ENCODE peak calls at places on chromosomes 13 and 19, in four cellular contexts. One of them, this sample, is unnamed.

GRCh38 chr19:18776288-18776594 is 14.9 kb downstream of the COMP start:
- DNase-seq in left lung: no peak
- DNase-seq in lower lobe of right lung: no peak
- DNase-seq in MM.1S: no peak
- DNase-seq in this sample: no peak

GRCh38 chr13:89609318-89609717 is 1738.2 kb upstream of the MIR17HG start:
- DNase-seq in left lung: no peak
- DNase-seq in lower lobe of right lung: no peak
- DNase-seq in MM.1S: no peak
- DNase-seq in this sample: no peak

GRCh38 chr19:38143847-38144246 is 80.2 kb downstream of the DPF1 start:
- DNase-seq in MM.1S: no peak
- DNase-seq in left lung: no peak
- DNase-seq in lower lobe of right lung: no peak
- DNase-seq in this sample: no peak

GRCh38 chr13:38819053-38819452 is 132.2 kb downstream of the FREM2 start:
- DNase-seq in MM.1S: peak
- DNase-seq in lower lobe of right lung: no peak
- DNase-seq in left lung: no peak
- DNase-seq in this sample: no peak

GRCh38 chr19:41316306-41316920 is 6.4 kb downstream of the CCDC97 start:
- DNase-seq in left lung: no peak
- DNase-seq in MM.1S: no peak
- DNase-seq in lower lobe of right lung: peak
- DNase-seq in this sample: no peak

GRCh38 chr19:50565984-50566903 is 2.0 kb downstream of the LRRC4B start:
- DNase-seq in MM.1S: no peak
- DNase-seq in left lung: no peak
- DNase-seq in lower lobe of right lung: no peak
- DNase-seq in this sample: no peak

GRCh38 chr19:10533656-10534386 is 9.9 kb upstream of the ATG4D start:
- DNase-seq in left lung: no peak
- DNase-seq in MM.1S: no peak
- DNase-seq in lower lobe of right lung: no peak
- DNase-seq in this sample: no peak

GRCh38 chr19:6074709-6075403 is 35.4 kb downstream of the RFX2 start:
- DNase-seq in lower lobe of right lung: no peak
- DNase-seq in left lung: no peak
- DNase-seq in MM.1S: no peak
- DNase-seq in this sample: no peak

GRCh38 chr19:2371656-2372055 is 11.6 kb downstream of the TMPRSS9 start:
- DNase-seq in MM.1S: no peak
- DNase-seq in lower lobe of right lung: no peak
- DNase-seq in left lung: no peak
- DNase-seq in this sample: no peak

GRCh38 chr13:39881887-39882286 is 226.4 kb downstream of the COG6 start:
- DNase-seq in MM.1S: no peak
- DNase-seq in left lung: no peak
- DNase-seq in lower lobe of right lung: no peak
- DNase-seq in this sample: no peak

GRCh38 chr19:13460045-13460444 is 46.2 kb downstream of the CACNA1A start:
- DNase-seq in lower lobe of right lung: no peak
- DNase-seq in MM.1S: no peak
- DNase-seq in left lung: no peak
- DNase-seq in this sample: no peak

GRCh38 chr19:29372921-29373797 is 152.6 kb upstream of the VSTM2B start:
- DNase-seq in lower lobe of right lung: peak
- DNase-seq in left lung: no peak
- DNase-seq in MM.1S: no peak
- DNase-seq in this sample: no peak

GRCh38 chr19:14474827-14475226 is 327 bp downstream of the PTGER1 start:
- DNase-seq in MM.1S: no peak
- DNase-seq in lower lobe of right lung: no peak
- DNase-seq in left lung: no peak
- DNase-seq in this sample: no peak
- H3K4me3 ChIP-seq in MM.1S: no peak
- H3K4me3 ChIP-seq in lower lobe of right lung: peak
- H3K4me3 ChIP-seq in left lung: no peak
- H3K4me3 ChIP-seq in this sample: no peak

GRCh38 chr13:20127563-20128458 is 33.0 kb downstream of the GJA3 start:
- DNase-seq in left lung: peak
- DNase-seq in lower lobe of right lung: peak
- DNase-seq in MM.1S: peak
- DNase-seq in this sample: no peak

GRCh38 chr13:20126460-20127262 is 34.2 kb downstream of the GJA3 start:
- DNase-seq in lower lobe of right lung: no peak
- DNase-seq in left lung: no peak
- DNase-seq in MM.1S: no peak
- DNase-seq in this sample: no peak

GRCh38 chr13:20128459-20128927 is 32.4 kb downstream of the GJA3 start:
- DNase-seq in MM.1S: no peak
- DNase-seq in lower lobe of right lung: no peak
- DNase-seq in left lung: no peak
- DNase-seq in this sample: no peak

GRCh38 chr13:20125783-20126165 is 35.1 kb downstream of the GJA3 start:
- DNase-seq in MM.1S: no peak
- DNase-seq in left lung: no peak
- DNase-seq in lower lobe of right lung: no peak
- DNase-seq in this sample: no peak

GRCh38 chr13:20127263-20127562 is 33.6 kb downstream of the GJA3 start:
- DNase-seq in left lung: no peak
- DNase-seq in MM.1S: peak
- DNase-seq in lower lobe of right lung: no peak
- DNase-seq in this sample: no peak
- H3K4me3 ChIP-seq in left lung: peak
- H3K4me3 ChIP-seq in MM.1S: peak
- H3K4me3 ChIP-seq in lower lobe of right lung: peak
- H3K4me3 ChIP-seq in this sample: no peak

GRCh38 chr13:46982856-46983582 is 86.2 kb upstream of the HTR2A start:
- DNase-seq in lower lobe of right lung: no peak
- DNase-seq in MM.1S: peak
- DNase-seq in left lung: no peak
- DNase-seq in this sample: peak
- H3K4me3 ChIP-seq in lower lobe of right lung: no peak
- H3K4me3 ChIP-seq in MM.1S: peak
- H3K4me3 ChIP-seq in left lung: no peak
- H3K4me3 ChIP-seq in this sample: peak

GRCh38 chr13:113122571-113123225 is at the start of gene F10:
- DNase-seq in lower lobe of right lung: peak
- DNase-seq in left lung: peak
- DNase-seq in MM.1S: no peak
- DNase-seq in this sample: no peak
- H3K4me3 ChIP-seq in lower lobe of right lung: peak
- H3K4me3 ChIP-seq in left lung: no peak
- H3K4me3 ChIP-seq in MM.1S: no peak
- H3K4me3 ChIP-seq in this sample: no peak